ENCODE peak calls at places on chromosome 16, in four cellular contexts. K is activated CD8-positive, alpha-beta memory T cell treated with anti-CD3 and anti-CD28 coated beads for 24 hours; Q is HEK293T; X is cortex of kidney. R is an unnamed sample.

GRCh38 chr16:49563666-49564065 is 190.1 kb downstream of the C16orf78 start:
- DNase-seq in K (no peak), Q (no peak), X (no peak), R (no peak)

GRCh38 chr16:53159781-53160436 is 105.1 kb downstream of the CHD9 start:
- DNase-seq in K (peak), Q (peak), X (no peak), R (peak)

GRCh38 chr16:67001726-67002125 is 13.3 kb downstream of the CES4A start:
- DNase-seq in K (no peak), Q (no peak), X (no peak), R (no peak)

GRCh38 chr16:88705746-88706287 is 391 bp downstream of the RNF166 start:
- DNase-seq in K (peak), Q (peak), X (no peak), R (no peak)

GRCh38 chr16:80377621-80378020 is 163.2 kb upstream of the DYNLRB2 start:
- DNase-seq in K (no peak), Q (no peak), X (no peak), R (no peak)

GRCh38 chr16:73976661-73977060 is 320.0 kb upstream of the PSMD7 start:
- DNase-seq in K (no peak), Q (no peak), X (no peak), R (no peak)

GRCh38 chr16:78227855-78228254 is 128.4 kb downstream of the WWOX start:
- DNase-seq in K (no peak), Q (peak), X (no peak), R (peak)

GRCh38 chr16:48498761-48499600 is 111.0 kb downstream of the N4BP1 start:
- DNase-seq in K (no peak), Q (no peak), X (no peak), R (no peak)

GRCh38 chr16:85275533-85276249 is 163.4 kb upstream of the CIBAR2 start:
- DNase-seq in K (peak), Q (peak), X (no peak), R (peak)

GRCh38 chr16:55155815-55156214 is 168.2 kb upstream of the IRX6 start:
- DNase-seq in K (no peak), Q (no peak), X (no peak), R (no peak)

GRCh38 chr16:1907226-1907849 is 10.9 kb downstream of the HS3ST6 start:
- DNase-seq in K (no peak), Q (no peak), X (no peak), R (no peak)

GRCh38 chr16:52050418-52050817 is 496.5 kb downstream of the TOX3 start:
- DNase-seq in K (no peak), Q (no peak), X (no peak), R (no peak)

GRCh38 chr16:85930321-85930720 is 31.4 kb downstream of the IRF8 start:
- DNase-seq in K (no peak), Q (no peak), X (no peak), R (no peak)

GRCh38 chr16:14369734-14370598 is 260.1 kb downstream of the PARN start:
- DNase-seq in K (no peak), Q (no peak), X (no peak), R (no peak)

GRCh38 chr16:57498031-57498430 is 11.7 kb upstream of the DOK4 start:
- DNase-seq in K (no peak), Q (no peak), X (no peak), R (no peak)

GRCh38 chr16:14564323-14564722 is 65.7 kb downstream of the PARN start:
- DNase-seq in K (no peak), Q (no peak), X (no peak), R (peak)

GRCh38 chr16:82891424-82891823 is 264.7 kb downstream of the CDH13 start:
- DNase-seq in K (no peak), Q (no peak), X (no peak), R (no peak)